ENCODE peak calls at places on chromosomes 7 and 10, in five cellular contexts. F is GM19239; I is stimulated activated CD8-positive, alpha-beta memory T cell treated with anti-CD3 and anti-CD28 coated beads, Interleukin-2, amount 100 ng/mL, for 48 hours; A is hepatocyte; Q is Kasumi-1. C is an unnamed sample.

GRCh38 chr7:7795736-7796135 is 77.3 kb upstream of the RPA3 start:
- DNase-seq in F (no peak), I (no peak), A (peak; percentile 19), Q (no peak), C (no peak)

GRCh38 chr10:510415-510881 is 179.0 kb downstream of the DIP2C start:
- DNase-seq in F (no peak), I (no peak), A (no peak), Q (no peak), C (no peak)

GRCh38 chr7:140898794-140899548 is 25.8 kb downstream of the BRAF start:
- DNase-seq in F (no peak), I (no peak), A (no peak), Q (no peak), C (no peak)

GRCh38 chr10:122510736-122511135 is 49.4 kb downstream of the HTRA1 start:
- DNase-seq in F (no peak), I (no peak), A (no peak), Q (no peak), C (no peak)

GRCh38 chr10:31146496-31147219 is 115.0 kb upstream of the ZNF438 start:
- DNase-seq in F (no peak), I (peak; percentile 10), A (peak; percentile 17), Q (peak; percentile 99), C (no peak)

GRCh38 chr10:116891208-116891607 is 41.9 kb downstream of the ENO4 start:
- DNase-seq in F (no peak), I (no peak), A (peak; percentile 38), Q (no peak), C (no peak)

GRCh38 chr10:124994573-124995473 is 52.9 kb downstream of the ZRANB1 start:
- DNase-seq in F (no peak), I (no peak), A (no peak), Q (no peak), C (peak; percentile 4)

GRCh38 chr7:92245487-92246362 is at the start of the genes ANKIB1 and KRIT1:
- DNase-seq in F (peak; percentile 59), I (peak; percentile 82), A (peak; percentile 91), Q (peak; percentile 90), C (peak; percentile 89)

GRCh38 chr10:90885176-90885575 is 13.4 kb downstream of the RPP30 start:
- DNase-seq in F (no peak), I (no peak), A (no peak), Q (no peak), C (no peak)

GRCh38 chr10:63114031-63114814 is 18.9 kb upstream of the NRBF2 start:
- DNase-seq in F (no peak), I (no peak), A (peak; percentile 61), Q (no peak), C (no peak)